ENCODE peak calls at places on chromosomes 12 and 14, in four cellular contexts. One of them, this sample, is unnamed.

GRCh38 chr12:230925-231671 is 17.1 kb upstream of the SLC6A12 start:
- DNase-seq in IMR-90: no peak
- DNase-seq in endothelial cell of umbilical vein: no peak
- DNase-seq in RWPE2: no peak
- DNase-seq in this sample: no peak

GRCh38 chr12:32739279-32739678 is 16.4 kb downstream of the YARS2 start:
- DNase-seq in endothelial cell of umbilical vein: no peak
- DNase-seq in IMR-90: no peak
- DNase-seq in RWPE2: no peak
- DNase-seq in this sample: no peak

GRCh38 chr14:69880051-69880487 is 853 bp downstream of the SMOC1 start:
- DNase-seq in endothelial cell of umbilical vein: no peak
- DNase-seq in RWPE2: no peak
- DNase-seq in IMR-90: peak
- DNase-seq in this sample: no peak

GRCh38 chr12:24227550-24227949 is 278.1 kb upstream of the SOX5 start:
- DNase-seq in endothelial cell of umbilical vein: no peak
- DNase-seq in IMR-90: peak
- DNase-seq in RWPE2: no peak
- DNase-seq in this sample: no peak

GRCh38 chr12:25970082-25970481 is 11.6 kb downstream of the RASSF8 start:
- DNase-seq in IMR-90: no peak
- DNase-seq in endothelial cell of umbilical vein: peak
- DNase-seq in RWPE2: no peak
- DNase-seq in this sample: no peak

GRCh38 chr12:108282676-108283075 is 56.4 kb downstream of the CMKLR1 start:
- DNase-seq in RWPE2: no peak
- DNase-seq in IMR-90: no peak
- DNase-seq in endothelial cell of umbilical vein: peak
- DNase-seq in this sample: peak

GRCh38 chr12:125245601-125246345 is 180.5 kb downstream of the AACS start:
- DNase-seq in IMR-90: no peak
- DNase-seq in endothelial cell of umbilical vein: no peak
- DNase-seq in RWPE2: no peak
- DNase-seq in this sample: no peak

GRCh38 chr12:53410951-53411350 is 12.7 kb upstream of the AMHR2 start:
- DNase-seq in IMR-90: no peak
- DNase-seq in RWPE2: no peak
- DNase-seq in endothelial cell of umbilical vein: no peak
- DNase-seq in this sample: no peak

GRCh38 chr14:73751157-73751691 is 37.0 kb upstream of the PNMA1 start:
- DNase-seq in IMR-90: no peak
- DNase-seq in RWPE2: no peak
- DNase-seq in endothelial cell of umbilical vein: no peak
- DNase-seq in this sample: no peak

GRCh38 chr14:104758981-104759975 is 6.3 kb downstream of the SIVA1 start:
- DNase-seq in RWPE2: no peak
- DNase-seq in endothelial cell of umbilical vein: no peak
- DNase-seq in IMR-90: no peak
- DNase-seq in this sample: no peak

GRCh38 chr14:61603736-61604135 is 91.6 kb upstream of the HIF1A start:
- DNase-seq in endothelial cell of umbilical vein: no peak
- DNase-seq in RWPE2: no peak
- DNase-seq in IMR-90: peak
- DNase-seq in this sample: peak

GRCh38 chr12:45966486-45966885 is 23.9 kb downstream of the SCAF11 start:
- DNase-seq in IMR-90: peak
- DNase-seq in RWPE2: no peak
- DNase-seq in endothelial cell of umbilical vein: peak
- DNase-seq in this sample: peak

GRCh38 chr12:6463211-6463610 is 7.3 kb downstream of the VAMP1 start:
- DNase-seq in IMR-90: no peak
- DNase-seq in RWPE2: no peak
- DNase-seq in endothelial cell of umbilical vein: peak
- DNase-seq in this sample: no peak

GRCh38 chr14:21199611-21200570 is 44.0 kb upstream of the OR5AU1 start:
- DNase-seq in RWPE2: no peak
- DNase-seq in endothelial cell of umbilical vein: no peak
- DNase-seq in IMR-90: peak
- DNase-seq in this sample: no peak

GRCh38 chr12:56079729-56080555 is at the start of gene ERBB3:
- DNase-seq in RWPE2: peak
- DNase-seq in IMR-90: peak
- DNase-seq in endothelial cell of umbilical vein: peak
- DNase-seq in this sample: peak

GRCh38 chr12:121009744-121010143 is 6.5 kb downstream of the C12orf43 start:
- DNase-seq in IMR-90: peak
- DNase-seq in endothelial cell of umbilical vein: no peak
- DNase-seq in RWPE2: no peak
- DNase-seq in this sample: peak

GRCh38 chr12:113249546-113249945 is 28.3 kb downstream of the TPCN1 start:
- DNase-seq in IMR-90: no peak
- DNase-seq in RWPE2: no peak
- DNase-seq in endothelial cell of umbilical vein: no peak
- DNase-seq in this sample: no peak
- TF ChIP-seq CTCF in IMR-90: no peak
- TF ChIP-seq CTCF in RWPE2: no peak
- TF ChIP-seq CTCF in endothelial cell of umbilical vein: no peak
- TF ChIP-seq CTCF in this sample: no peak

GRCh38 chr12:49342914-49343731 is 3.6 kb upstream of the DNAJC22 start:
- DNase-seq in endothelial cell of umbilical vein: no peak
- DNase-seq in RWPE2: no peak
- DNase-seq in IMR-90: no peak
- DNase-seq in this sample: no peak
- H3K4me3 ChIP-seq in endothelial cell of umbilical vein: no peak
- H3K4me3 ChIP-seq in RWPE2: no peak
- H3K4me3 ChIP-seq in IMR-90: peak
- H3K4me3 ChIP-seq in this sample: peak

DNA sequence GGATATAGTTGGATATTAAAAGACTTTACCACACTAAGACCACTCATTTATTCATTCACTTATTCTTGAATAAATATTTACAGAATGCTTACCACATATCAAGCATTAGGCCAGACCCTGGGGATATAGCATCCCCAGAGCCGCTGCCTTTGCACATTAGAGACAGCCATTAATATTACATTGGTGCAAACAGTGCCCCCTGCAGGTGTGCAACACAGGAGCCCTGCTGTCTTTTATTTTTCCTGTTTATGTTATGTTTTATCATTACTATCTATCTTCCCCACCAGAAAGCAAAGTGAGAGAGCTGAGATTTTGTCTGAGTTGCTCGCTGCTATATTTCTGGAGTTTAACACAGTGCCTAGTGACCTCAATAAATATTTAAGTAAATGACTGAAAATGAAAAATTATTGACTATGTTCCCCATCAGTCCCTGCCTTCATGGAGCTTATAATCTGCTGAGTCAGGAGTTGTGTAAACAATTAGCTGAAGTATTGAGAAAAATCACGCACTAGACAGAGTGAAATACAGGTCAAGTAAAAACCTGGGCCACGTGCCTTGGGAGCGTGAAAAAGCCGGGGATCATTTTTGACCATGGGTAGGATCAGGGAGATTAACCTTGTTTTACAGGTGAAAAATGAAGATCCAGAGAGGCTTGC is 301.6 kb downstream of the PCNX1 start:
- DNase-seq in IMR-90: no peak
- DNase-seq in RWPE2: no peak
- DNase-seq in endothelial cell of umbilical vein: no peak
- DNase-seq in this sample: no peak
- TF ChIP-seq CTCF in IMR-90: peak
- TF ChIP-seq CTCF in RWPE2: no peak
- TF ChIP-seq CTCF in endothelial cell of umbilical vein: no peak
- TF ChIP-seq CTCF in this sample: no peak

GRCh38 chr12:55036326-55036725 is 16.6 kb downstream of the NEUROD4 start:
- DNase-seq in IMR-90: no peak
- DNase-seq in RWPE2: no peak
- DNase-seq in endothelial cell of umbilical vein: no peak
- DNase-seq in this sample: no peak
- H3K4me3 ChIP-seq in IMR-90: no peak
- H3K4me3 ChIP-seq in RWPE2: no peak
- H3K4me3 ChIP-seq in endothelial cell of umbilical vein: no peak
- H3K4me3 ChIP-seq in this sample: no peak

GRCh38 chr12:78698747-78699146 is 165.8 kb upstream of the SYT1 start:
- DNase-seq in RWPE2: no peak
- DNase-seq in endothelial cell of umbilical vein: peak
- DNase-seq in IMR-90: peak
- DNase-seq in this sample: peak
- TF ChIP-seq CTCF in RWPE2: no peak
- TF ChIP-seq CTCF in endothelial cell of umbilical vein: no peak
- TF ChIP-seq CTCF in IMR-90: no peak
- TF ChIP-seq CTCF in this sample: no peak

DNA sequence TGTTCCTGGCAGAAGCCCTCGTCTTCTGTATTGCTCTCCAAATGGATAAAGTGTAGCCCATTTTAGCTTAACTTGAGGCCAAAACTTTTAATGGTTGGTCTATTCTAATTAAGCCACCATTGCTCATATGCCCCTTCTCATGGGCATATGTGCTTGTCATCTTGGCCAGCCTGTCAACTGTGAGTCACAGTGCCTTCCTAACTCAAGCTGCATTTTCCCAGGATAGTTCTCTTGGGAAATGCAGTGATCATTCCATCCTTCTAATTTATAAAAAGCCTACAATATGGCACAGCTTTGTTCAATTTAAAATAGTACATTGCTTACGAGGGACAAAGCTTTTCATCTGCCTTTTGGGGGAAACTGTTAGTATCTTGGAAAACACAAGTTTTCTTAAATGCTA is 6.6 kb downstream of the PTHLH start:
- DNase-seq in endothelial cell of umbilical vein: peak
- DNase-seq in IMR-90: peak
- DNase-seq in RWPE2: no peak
- DNase-seq in this sample: peak
- H3K4me3 ChIP-seq in endothelial cell of umbilical vein: no peak
- H3K4me3 ChIP-seq in IMR-90: no peak
- H3K4me3 ChIP-seq in RWPE2: no peak
- H3K4me3 ChIP-seq in this sample: no peak

DNA sequence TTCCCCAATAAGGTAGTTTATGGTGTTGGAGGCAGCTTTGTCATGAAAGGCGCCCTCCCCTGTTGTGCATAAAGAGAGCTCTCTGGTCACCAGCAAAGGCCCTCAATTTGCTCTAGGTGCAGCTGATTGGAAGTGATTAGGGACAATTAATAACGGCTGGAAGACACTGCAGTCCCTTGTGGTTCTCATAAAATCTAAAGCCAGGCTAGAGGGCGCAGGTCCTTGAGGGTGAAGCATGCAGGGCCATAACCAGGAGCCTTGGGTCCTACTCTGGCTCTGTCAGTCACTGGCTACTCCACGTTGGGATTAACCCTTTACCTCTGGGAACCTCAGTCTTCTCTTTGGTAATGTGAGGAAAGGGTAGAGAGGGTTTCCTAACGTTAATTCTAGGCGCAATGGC is 1.9 kb downstream of the DAAM1 start:
- DNase-seq in RWPE2: no peak
- DNase-seq in endothelial cell of umbilical vein: no peak
- DNase-seq in IMR-90: no peak
- DNase-seq in this sample: peak
- TF ChIP-seq CTCF in RWPE2: peak
- TF ChIP-seq CTCF in endothelial cell of umbilical vein: no peak
- TF ChIP-seq CTCF in IMR-90: peak
- TF ChIP-seq CTCF in this sample: peak

DNA sequence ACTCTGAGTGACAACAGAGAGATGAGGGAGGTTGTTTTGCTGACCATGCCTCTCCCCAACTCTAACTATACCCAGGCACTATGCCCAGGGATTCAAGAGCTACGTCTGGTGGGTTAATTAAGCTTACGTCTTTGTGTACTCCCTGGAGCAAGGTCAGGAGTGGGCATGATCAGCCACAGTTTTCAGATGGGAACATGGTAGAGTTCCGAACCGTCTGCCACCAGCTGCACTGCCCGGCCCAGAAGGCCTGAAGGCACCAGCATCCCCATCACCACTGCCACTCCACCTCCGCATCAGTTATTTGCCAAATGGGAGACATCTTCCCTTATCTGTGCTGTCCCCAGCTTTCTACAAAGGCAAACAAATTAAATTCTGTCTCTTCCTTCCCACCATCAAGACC is 11.1 kb upstream of the GPX2 start:
- DNase-seq in endothelial cell of umbilical vein: no peak
- DNase-seq in IMR-90: no peak
- DNase-seq in RWPE2: no peak
- DNase-seq in this sample: no peak
- H3K4me3 ChIP-seq in endothelial cell of umbilical vein: no peak
- H3K4me3 ChIP-seq in IMR-90: no peak
- H3K4me3 ChIP-seq in RWPE2: no peak
- H3K4me3 ChIP-seq in this sample: no peak

DNA sequence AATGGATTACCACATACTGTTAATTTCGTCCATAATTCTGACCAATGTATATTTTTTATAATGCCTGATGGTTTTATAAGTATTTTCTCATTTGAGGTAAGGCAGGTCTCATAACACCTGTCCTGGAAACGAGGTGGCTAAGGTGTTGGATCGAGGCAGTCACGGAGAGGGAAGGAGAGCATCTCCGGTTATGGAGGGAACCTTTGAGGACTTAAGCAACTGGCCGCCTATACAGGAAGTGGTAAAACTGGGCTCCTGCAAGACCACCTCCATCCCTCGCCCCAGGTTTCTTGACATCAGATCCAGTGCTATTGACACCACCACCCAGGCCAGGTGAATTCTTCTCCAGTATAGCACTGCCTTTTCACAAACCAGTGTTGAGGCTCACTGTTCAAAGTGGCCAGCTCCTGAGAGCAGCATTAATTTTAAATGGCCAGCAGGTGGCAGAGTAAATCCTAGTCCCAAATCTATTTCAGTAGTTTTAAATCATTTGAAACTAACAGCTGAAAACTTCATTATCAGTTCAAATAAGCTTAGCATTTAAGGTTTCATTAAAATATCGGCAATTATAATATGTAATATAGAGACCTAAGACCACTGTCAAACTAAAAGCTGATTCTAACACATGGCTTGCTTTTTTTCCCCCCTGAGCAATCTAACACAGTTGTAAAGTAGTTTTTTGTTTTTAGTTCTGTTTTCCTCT is 100.8 kb downstream of the PPM1A start:
- DNase-seq in endothelial cell of umbilical vein: peak
- DNase-seq in IMR-90: peak
- DNase-seq in RWPE2: no peak
- DNase-seq in this sample: peak
- TF ChIP-seq CTCF in endothelial cell of umbilical vein: peak
- TF ChIP-seq CTCF in IMR-90: peak
- TF ChIP-seq CTCF in RWPE2: peak
- TF ChIP-seq CTCF in this sample: peak

This sample was measured in AG10803.